ENCODE peak calls at places on chromosomes 7 and 10, in six cellular contexts. E is astrocyte of the spinal cord; B is T-cell; J is endothelial cell; F is hepatocyte; T is CD8-positive, alpha-beta T cell. L is an unnamed sample.

GRCh38 chr7:1271046-1271445 is 38.4 kb downstream of the UNCX start:
- DNase-seq in E (no peak), B (no peak), J (no peak), F (no peak), T (no peak), L (no peak)

GRCh38 chr10:89670926-89671325 is 25.9 kb upstream of the PANK1 start:
- DNase-seq in E (no peak), B (no peak), J (no peak), F (no peak), T (no peak), L (no peak)

GRCh38 chr7:138079137-138079536 is 2.9 kb downstream of the AKR1D1 start:
- DNase-seq in E (no peak), B (no peak), J (no peak), F (no peak), T (no peak), L (no peak)

GRCh38 chr7:46859963-46860475 is 721.9 kb downstream of the TNS3 start:
- DNase-seq in E (peak; percentile 28), B (no peak), J (no peak), F (no peak), T (no peak), L (no peak)

GRCh38 chr10:6009159-6009558 is 31.8 kb upstream of the IL15RA start:
- DNase-seq in E (no peak), B (no peak), J (no peak), F (no peak), T (no peak), L (no peak)

GRCh38 chr7:1460757-1461639 is 1.7 kb upstream of the MICALL2 start:
- DNase-seq in E (peak; percentile 37), B (no peak), J (no peak), F (peak; percentile 81), T (no peak), L (no peak)

GRCh38 chr10:132865236-132865635 is 77.1 kb downstream of the CFAP46 start:
- DNase-seq in E (no peak), B (no peak), J (no peak), F (no peak), T (no peak), L (no peak)

GRCh38 chr7:19404912-19405329 is 259.7 kb upstream of the FERD3L start:
- DNase-seq in E (peak; percentile 98), B (no peak), J (no peak), F (peak; percentile 46), T (no peak), L (no peak)

GRCh38 chr10:123325663-123326175 is 171.5 kb downstream of the BUB3 start:
- DNase-seq in E (no peak), B (no peak), J (no peak), F (no peak), T (no peak), L (no peak)

GRCh38 chr10:81730901-81731300 is 144.1 kb upstream of the NRG3 start:
- DNase-seq in E (no peak), B (no peak), J (no peak), F (peak; percentile 23), T (no peak), L (no peak)

GRCh38 chr7:66138994-66139752 is 24.5 kb downstream of the CRCP start:
- DNase-seq in E (peak; percentile 16), B (no peak), J (no peak), F (no peak), T (no peak), L (no peak)

GRCh38 chr7:95066736-95067530 is 159.5 kb downstream of the PPP1R9A start:
- DNase-seq in E (peak; percentile 65), B (no peak), J (no peak), F (peak; percentile 70), T (no peak), L (no peak)

GRCh38 chr7:48627153-48627552 is 297.2 kb upstream of the CDC14C start:
- DNase-seq in E (no peak), B (no peak), J (no peak), F (no peak), T (no peak), L (no peak)

GRCh38 chr7:80134105-80134535 is 511 bp upstream of the GNAI1 start:
- DNase-seq in E (no peak), B (no peak), J (no peak), F (no peak), T (no peak), L (no peak)

GRCh38 chr7:94761451-94761850 is 105.5 kb upstream of the SGCE start:
- DNase-seq in E (no peak), B (no peak), J (no peak), F (peak; percentile 25), T (no peak), L (no peak)

GRCh38 chr7:46253500-46253899 is 332.4 kb upstream of the IGFBP3 start:
- DNase-seq in E (no peak), B (no peak), J (no peak), F (no peak), T (no peak), L (no peak)

GRCh38 chr10:23512355-23513058 is 73.6 kb downstream of the OTUD1 start:
- DNase-seq in E (peak; percentile 57), B (no peak), J (no peak), F (peak; percentile 15), T (no peak), L (no peak)

GRCh38 chr10:14891151-14891550 is 12.5 kb downstream of the SUV39H2 start:
- DNase-seq in E (no peak), B (no peak), J (no peak), F (no peak), T (no peak), L (no peak)

GRCh38 chr7:4779118-4779517 is 3.7 kb downstream of the AP5Z1 start:
- DNase-seq in E (no peak), B (no peak), J (no peak), F (no peak), T (no peak), L (no peak)

GRCh38 chr10:131258256-131258655 is 53.3 kb downstream of the TCERG1L start:
- DNase-seq in E (no peak), B (no peak), J (no peak), F (no peak), T (no peak), L (no peak)

GRCh38 chr7:137287651-137288258 is 55.8 kb downstream of the PTN start:
- DNase-seq in E (no peak), B (no peak), J (peak; percentile 21), F (no peak), T (no peak), L (no peak)

GRCh38 chr10:59580257-59580863 is 129.3 kb downstream of the SLC16A9 start:
- DNase-seq in E (peak; percentile 63), B (no peak), J (no peak), F (peak; percentile 49), T (no peak), L (no peak)

GRCh38 chr7:159098795-159099194 is 45.9 kb downstream of the VIPR2 start:
- DNase-seq in E (no peak), B (no peak), J (no peak), F (peak; percentile 33), T (peak; percentile 9), L (no peak)

GRCh38 chr10:95963202-95963991 is 55.6 kb downstream of the CC2D2B start:
- DNase-seq in E (no peak), B (no peak), J (no peak), F (no peak), T (no peak), L (no peak)

GRCh38 chr10:16271571-16271970 is 165.2 kb upstream of the PTER start:
- DNase-seq in E (no peak), B (no peak), J (no peak), F (no peak), T (no peak), L (no peak)

GRCh38 chr10:17951868-17952371 is at the start of gene SLC39A12:
- DNase-seq in E (peak; percentile 64), B (no peak), J (no peak), F (peak; percentile 18), T (no peak), L (no peak)

GRCh38 chr7:47611045-47611511 is 29.2 kb upstream of the TNS3 start:
- DNase-seq in E (no peak), B (no peak), J (no peak), F (peak; percentile 51), T (no peak), L (no peak)

GRCh38 chr7:2529161-2530075 is 9.8 kb downstream of the LFNG start:
- DNase-seq in E (peak; percentile 60), B (peak; percentile 60), J (no peak), F (no peak), T (peak; percentile 70), L (peak; percentile 80)

GRCh38 chr10:30980951-30981616 is 50.6 kb downstream of the ZNF438 start:
- DNase-seq in E (peak; percentile 54), B (no peak), J (no peak), F (no peak), T (no peak), L (no peak)

GRCh38 chr10:3231951-3232730 is 59.6 kb upstream of the PITRM1 start:
- DNase-seq in E (peak; percentile 80), B (no peak), J (no peak), F (no peak), T (no peak), L (no peak)